ENCODE peak calls at places on chromosomes 16 and 17, in four cellular contexts. W is GM12878, G is HepG2, F is K562. X is an unnamed sample.

GRCh38 chr17:19654901-19655300 is 6.3 kb downstream of the ALDH3A2 start:
- DNase-seq in W (no peak), G (no peak), F (no peak), X (no peak)

GRCh38 chr16:57886427-57886826 is 84.1 kb upstream of the KIFC3 start:
- DNase-seq in W (no peak), G (no peak), F (no peak), X (no peak)

GRCh38 chr17:34613064-34614019 is 34.0 kb downstream of the TMEM132E start:
- DNase-seq in W (no peak), G (no peak), F (peak), X (no peak)

GRCh38 chr16:54171855-54172537 is 114.6 kb downstream of the IRX3 start:
- DNase-seq in W (no peak), G (peak), F (no peak), X (no peak)

GRCh38 chr16:64983983-64984382 is 137.9 kb downstream of the CDH11 start:
- DNase-seq in W (no peak), G (peak), F (peak), X (peak)

GRCh38 chr17:57292086-57292485 is 35.8 kb downstream of the MSI2 start:
- DNase-seq in W (no peak), G (no peak), F (no peak), X (no peak)

GRCh38 chr16:2742323-2743006 is 10.0 kb upstream of the SRRM2 start:
- DNase-seq in W (no peak), G (no peak), F (no peak), X (no peak)

GRCh38 chr17:75827291-75828050 is 16.7 kb downstream of the UNC13D start:
- DNase-seq in W (no peak), G (peak), F (no peak), X (peak)

GRCh38 chr16:57535680-57536305 is 578 bp downstream of the CCDC102A start:
- DNase-seq in W (no peak), G (peak), F (peak), X (peak)

GRCh38 chr16:21980032-21980431 is 20.9 kb downstream of the PDZD9 start:
- DNase-seq in W (no peak), G (no peak), F (no peak), X (no peak)

GRCh38 chr17:18228176-18228682 is 2.8 kb downstream of the LLGL1 start:
- DNase-seq in W (no peak), G (no peak), F (no peak), X (no peak)

GRCh38 chr16:19382084-19382801 is 35.4 kb upstream of the TMC5 start:
- DNase-seq in W (no peak), G (peak), F (no peak), X (no peak)

GRCh38 chr17:40443196-40443987 is at the start of gene IGFBP4:
- DNase-seq in W (no peak), G (peak), F (peak), X (peak)

GRCh38 chr16:67326472-67327309 is at the start of the genes KCTD19 and LRRC36:
- DNase-seq in W (no peak), G (peak), F (peak), X (peak)

GRCh38 chr17:2055494-2056220 is 754 bp downstream of the HIC1 start:
- DNase-seq in W (no peak), G (no peak), F (no peak), X (no peak)

GRCh38 chr17:43224146-43224705 is 4.2 kb downstream of the CCDC200 start:
- DNase-seq in W (no peak), G (no peak), F (no peak), X (no peak)

GRCh38 chr17:42937712-42938596 is 26.3 kb downstream of the AARSD1 start:
- DNase-seq in W (no peak), G (peak), F (peak), X (peak)

GRCh38 chr16:81181013-81181720 is 57.3 kb upstream of the BCO1 start:
- DNase-seq in W (no peak), G (peak), F (peak), X (peak)

GRCh38 chr17:54280741-54281140 is 458.0 kb downstream of the KIF2B start:
- DNase-seq in W (no peak), G (no peak), F (no peak), X (no peak)

GRCh38 chr17:27954521-27955495 is 61.6 kb upstream of the LYRM9 start:
- DNase-seq in W (no peak), G (no peak), F (no peak), X (no peak)

GRCh38 chr17:49676276-49676868 is 1.5 kb downstream of the SPOP start:
- DNase-seq in W (peak), G (no peak), F (peak), X (no peak)
- TF ChIP-seq FOXK2 in W (no peak), G (no peak), F (no peak), X (no peak)

DNA sequence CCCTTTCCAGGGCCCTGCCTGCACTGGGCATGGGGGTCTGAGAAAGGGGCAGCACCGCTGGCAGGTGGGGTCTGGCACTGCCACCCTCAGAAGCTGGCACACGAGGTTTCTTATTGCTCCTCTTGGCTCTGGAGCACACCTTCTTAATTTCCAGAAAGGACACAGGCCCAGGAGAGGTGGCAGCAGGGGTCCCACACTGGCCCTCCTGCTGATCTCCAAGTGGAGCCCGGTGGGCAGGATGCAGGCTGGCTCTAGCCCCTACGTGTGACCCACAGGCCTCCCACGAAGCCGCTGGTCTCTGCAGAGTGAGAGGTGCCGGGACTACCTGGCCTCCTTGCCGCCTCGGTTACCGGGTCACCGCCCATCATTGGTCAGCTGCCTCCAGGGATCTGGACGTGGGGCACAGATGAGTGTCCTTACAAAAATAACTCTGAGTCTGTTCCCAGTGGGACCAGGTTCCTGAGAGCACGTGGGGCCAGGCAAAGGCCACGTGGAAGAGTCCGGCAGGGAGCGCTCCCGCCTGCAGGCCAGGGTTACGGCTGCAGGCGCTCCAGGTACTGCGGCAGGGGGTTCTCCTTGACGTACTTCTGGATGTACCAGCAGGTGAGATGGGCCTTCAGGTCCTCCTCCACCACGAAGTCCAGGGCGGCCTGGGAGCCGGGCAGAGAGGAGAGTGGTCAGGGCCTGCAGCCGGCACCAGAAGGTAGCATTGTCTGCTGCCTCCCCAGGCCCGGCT is 10.3 kb downstream of the NATD1 start:
- DNase-seq in W (no peak), G (no peak), F (no peak), X (no peak)
- TF ChIP-seq TARDBP in W (no peak), G (no peak), F (no peak), X (no peak)

DNA sequence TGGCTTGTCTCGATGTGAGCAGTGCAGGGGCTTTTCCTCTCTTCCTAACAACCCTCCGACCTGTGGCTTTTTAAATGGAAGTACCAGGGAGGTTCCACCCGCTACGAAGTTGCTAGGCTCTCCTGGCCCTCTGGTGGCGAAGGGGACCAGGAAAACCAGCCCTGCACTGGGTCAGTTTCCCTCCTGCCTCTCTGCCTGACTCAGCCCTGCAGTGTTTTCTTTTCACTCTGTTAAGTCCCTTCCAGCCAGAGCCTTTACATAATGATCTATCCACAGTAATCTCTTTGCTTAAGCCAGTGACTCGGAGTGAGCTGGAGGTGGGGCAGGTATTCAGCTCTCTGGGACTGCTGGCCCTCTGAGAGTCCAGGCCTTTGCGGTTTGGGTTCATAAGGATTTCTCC is 331.3 kb upstream of the EEF2KMT start:
- DNase-seq in W (no peak), G (peak), F (no peak), X (peak)
- TF ChIP-seq SP1 in W (no peak), G (no peak), F (no peak), X (no peak)

DNA sequence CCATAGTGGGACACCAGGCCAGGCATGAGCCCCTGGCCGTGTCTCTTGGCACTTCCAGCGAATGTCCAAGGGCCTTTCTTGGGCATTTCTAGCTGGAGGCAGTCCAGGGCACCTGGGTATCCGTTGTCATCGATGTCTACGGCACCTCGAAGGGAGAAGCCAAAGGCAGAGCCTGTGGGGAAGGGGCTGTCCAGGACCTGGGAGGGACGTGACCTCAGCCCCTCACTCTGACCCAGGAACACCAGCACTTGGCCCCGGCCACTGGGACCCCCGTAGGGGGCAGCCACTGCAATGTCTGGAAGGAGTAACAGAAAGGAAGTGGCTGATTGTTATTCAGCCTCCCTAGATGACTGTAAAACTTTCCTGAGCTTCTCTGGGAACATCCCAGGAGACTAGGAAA is 8.7 kb downstream of the ITGA2B start:
- DNase-seq in W (no peak), G (no peak), F (no peak), X (no peak)
- TF ChIP-seq FOXK2 in W (no peak), G (no peak), F (no peak), X (no peak)

DNA sequence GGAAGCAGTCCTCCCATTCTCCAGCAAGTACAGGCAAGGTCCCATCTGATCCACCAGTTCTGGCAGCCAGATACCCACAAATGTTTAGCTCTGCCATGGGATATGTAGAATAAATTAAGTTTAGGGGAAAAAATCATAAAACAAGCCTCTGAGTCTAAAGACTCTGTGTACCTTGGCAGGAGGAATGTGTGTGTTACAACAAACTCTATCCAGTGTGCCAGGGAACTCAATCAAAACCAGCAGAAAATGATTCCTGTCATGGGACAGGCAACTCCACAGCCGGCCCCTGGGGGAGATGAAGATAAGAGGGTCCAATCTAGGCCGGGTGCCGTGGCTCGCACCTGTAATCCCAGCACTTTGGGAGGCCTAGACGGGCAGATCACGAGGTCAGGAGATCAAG is 73.4 kb downstream of the MRM3 start:
- DNase-seq in W (no peak), G (no peak), F (no peak), X (no peak)
- TF ChIP-seq TARDBP in W (no peak), G (no peak), F (no peak), X (no peak)

X was measured in HEK293T.